ENCODE peak calls at places on chromosome 16, in five cellular contexts. U is left ventricle myocardium inferior, Y is uterus, F is GM23338, K is ovary. G is an unnamed sample. For H3K4me1, the result is how much of the 10 kb centered on the place peaks cover.

GRCh38 chr16:89822188-89823086 is 5.8 kb upstream of the SPIRE2 start:
- DNase-seq in Y (no peak), K (no peak), F (no peak), U (no peak), G (no peak)

GRCh38 chr16:68065716-68066305 is 19.4 kb upstream of the NFATC3 start:
- DNase-seq in K (no peak), Y (no peak), F (no peak), U (no peak), G (no peak)

GRCh38 chr16:24358117-24358516 is 102.0 kb downstream of the CACNG3 start:
- DNase-seq in K (no peak), F (no peak), Y (no peak), U (no peak), G (no peak)

GRCh38 chr16:72569677-72570076 is 397.7 kb upstream of the PMFBP1 start:
- DNase-seq in F (peak), K (no peak), U (no peak), Y (no peak), G (no peak)

GRCh38 chr16:83145297-83145696 is 518.5 kb downstream of the CDH13 start:
- DNase-seq in Y (no peak), K (no peak), F (no peak), U (no peak), G (no peak)

GRCh38 chr16:48029768-48030167 is 126.0 kb downstream of the ABCC12 start:
- DNase-seq in U (no peak), Y (no peak), F (no peak), K (no peak), G (no peak)

GRCh38 chr16:59591480-59591879 is 857.4 kb upstream of the GOT2 start:
- DNase-seq in F (no peak), Y (no peak), U (no peak), K (no peak), G (no peak)

GRCh38 chr16:6573577-6573976 is 759.1 kb upstream of the RBFOX1 start:
- DNase-seq in F (peak), K (no peak), U (peak), Y (no peak), G (no peak)

GRCh38 chr16:20916289-20916688 is 15.7 kb downstream of the LYRM1 start:
- DNase-seq in U (no peak), K (no peak), Y (no peak), F (no peak), G (no peak)

GRCh38 chr16:46690281-46691178 is 1.1 kb downstream of the ORC6 start:
- DNase-seq in U (no peak), K (no peak), F (no peak), Y (no peak), G (no peak)

GRCh38 chr16:28063611-28064061 is at the start of gene GSG1L:
- DNase-seq in Y (no peak), K (no peak), U (no peak), F (no peak), G (no peak)

GRCh38 chr16:5314377-5314776 is 216.8 kb upstream of the EEF2KMT start:
- DNase-seq in U (no peak), K (no peak), F (no peak), Y (no peak), G (no peak)

GRCh38 chr16:68448360-68448970 is at the start of gene SMPD3:
- DNase-seq in F (peak), K (peak), U (peak), Y (peak), G (peak)

GRCh38 chr16:48531011-48531962 is 78.7 kb downstream of the N4BP1 start:
- DNase-seq in Y (peak), K (no peak), F (no peak), U (peak), G (no peak)

GRCh38 chr16:14041164-14041563 is 30.0 kb upstream of the MRTFB start:
- DNase-seq in F (no peak), Y (no peak), K (no peak), U (no peak), G (no peak)

GRCh38 chr16:21159281-21159951 is 942 bp downstream of the LDAF1 start:
- DNase-seq in F (peak), U (peak), K (peak), Y (peak), G (no peak)

GRCh38 chr16:58678716-58679115 is 5.9 kb downstream of the SLC38A7 start:
- DNase-seq in F (no peak), Y (no peak), U (peak), K (no peak), G (no peak)

GRCh38 chr16:53504665-53505064 is 1.7 kb upstream of the AKTIP start:
- DNase-seq in Y (no peak), F (no peak), U (no peak), K (peak), G (no peak)

GRCh38 chr16:12829096-12829888 is 25.6 kb upstream of the CPPED1 start:
- DNase-seq in K (no peak), U (no peak), F (no peak), Y (no peak), G (no peak)

GRCh38 chr16:68786685-68787418 is 49.8 kb downstream of the CDH1 start:
- DNase-seq in F (no peak), Y (peak), K (peak), U (no peak), G (no peak)

GRCh38 chr16:70737377-70738082 is 51.7 kb upstream of the MTSS2 start:
- DNase-seq in U (peak), Y (peak), K (peak), F (no peak), G (no peak)

GRCh38 chr16:29757950-29758466 is 12.2 kb upstream of the C16orf54 start:
- DNase-seq in Y (no peak), K (peak), U (no peak), F (no peak), G (no peak)

GRCh38 chr16:25501530-25502255 is 190.1 kb upstream of the HS3ST4 start:
- DNase-seq in F (peak), U (no peak), K (no peak), Y (no peak), G (no peak)

GRCh38 chr16:84462296-84463210 is 41.9 kb downstream of the MEAK7 start:
- DNase-seq in K (no peak), F (no peak), U (no peak), Y (peak), G (no peak)

GRCh38 chr16:81324808-81325207 is 10.0 kb downstream of the GAN start:
- DNase-seq in Y (no peak), K (no peak), U (no peak), F (no peak), G (no peak)

GRCh38 chr16:30805370-30806169 is 18.6 kb upstream of the ZNF629 start:
- DNase-seq in U (peak), F (peak), Y (peak), K (peak), G (no peak)

DNA sequence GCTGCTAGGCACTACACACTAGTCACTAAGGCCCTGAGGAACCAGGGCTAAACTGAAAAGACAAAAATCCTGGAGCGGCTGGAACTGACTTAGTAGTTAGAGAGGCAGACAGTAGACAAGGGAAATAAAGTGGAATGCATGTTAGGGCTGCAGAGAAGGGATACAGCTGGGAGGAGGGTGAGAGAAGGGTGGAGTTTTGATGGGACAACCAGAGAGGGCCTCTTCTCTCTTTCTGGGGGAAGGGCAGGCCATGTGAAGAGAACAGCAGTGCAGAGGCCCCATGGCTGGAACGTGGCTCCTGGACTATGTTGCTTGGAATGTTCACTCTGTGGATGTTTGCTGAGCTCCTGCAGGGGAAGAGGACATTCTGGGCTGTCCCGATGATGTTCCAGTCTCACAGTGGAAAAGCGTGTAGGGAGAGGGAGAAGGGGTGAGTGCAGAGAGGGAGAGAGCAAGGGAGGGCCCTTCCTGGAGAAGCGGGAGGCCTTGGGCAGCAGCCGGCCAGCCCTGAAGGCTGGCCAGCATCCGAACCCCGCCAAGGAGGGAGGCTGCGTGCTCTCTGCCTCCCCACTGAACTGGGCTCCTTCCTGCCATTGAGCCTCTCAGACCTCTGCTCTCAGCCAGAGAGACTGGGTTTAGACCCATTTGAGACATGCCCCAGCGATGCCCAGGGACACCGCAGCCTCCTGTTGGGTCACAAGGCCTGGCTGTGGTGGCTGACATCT is 33.1 kb upstream of the GSE1 start:
- DNase-seq in Y (no peak), F (no peak), U (no peak), K (no peak), G (no peak)
- H3K4me1 ChIP-seq in Y (under half), F (half or more), U (under half), K (under half), G (half or more)

DNA sequence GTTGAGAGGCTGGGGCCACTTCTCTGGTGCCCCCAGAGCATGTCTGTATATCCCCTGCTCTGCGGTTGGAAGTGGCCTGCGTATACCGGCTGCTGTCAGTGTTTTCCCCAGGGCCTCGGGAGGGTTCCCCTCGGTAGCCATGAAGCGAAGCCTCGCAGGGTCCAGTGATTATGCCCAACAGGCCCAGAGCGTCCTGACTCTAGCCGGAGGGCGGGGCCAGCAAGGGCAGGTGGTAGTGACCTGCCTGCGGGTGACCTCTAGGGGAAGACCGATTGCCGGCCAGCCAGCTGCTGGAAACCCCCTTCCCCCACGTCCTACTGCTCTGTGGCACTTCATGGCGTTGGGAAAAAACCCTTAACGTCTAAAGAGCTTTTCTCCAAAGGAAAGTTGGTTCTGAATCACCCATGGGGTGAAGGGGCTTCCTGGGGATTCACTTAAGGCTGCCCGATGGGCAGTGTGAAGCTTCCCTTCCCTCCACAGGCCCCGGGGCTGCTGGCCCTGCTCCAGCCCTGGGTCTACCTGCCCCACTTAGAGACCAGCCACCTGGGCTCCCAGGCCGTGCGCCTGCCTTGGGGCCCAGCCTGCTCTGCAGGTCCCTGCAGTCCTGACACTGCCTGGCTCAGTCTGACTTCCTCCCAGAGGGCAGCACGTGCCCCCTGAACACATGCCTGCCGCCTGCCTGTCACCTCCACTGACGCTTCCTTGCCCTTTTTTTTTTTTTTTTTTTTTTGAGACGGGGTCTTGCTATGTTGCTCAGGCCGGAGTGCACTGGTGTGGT is 72.8 kb downstream of the SOCS1 start:
- DNase-seq in U (no peak), F (peak), K (no peak), Y (no peak), G (no peak)
- H3K4me1 ChIP-seq in U (under half), F (under half), K (under half), Y (under half), G (under half)

DNA sequence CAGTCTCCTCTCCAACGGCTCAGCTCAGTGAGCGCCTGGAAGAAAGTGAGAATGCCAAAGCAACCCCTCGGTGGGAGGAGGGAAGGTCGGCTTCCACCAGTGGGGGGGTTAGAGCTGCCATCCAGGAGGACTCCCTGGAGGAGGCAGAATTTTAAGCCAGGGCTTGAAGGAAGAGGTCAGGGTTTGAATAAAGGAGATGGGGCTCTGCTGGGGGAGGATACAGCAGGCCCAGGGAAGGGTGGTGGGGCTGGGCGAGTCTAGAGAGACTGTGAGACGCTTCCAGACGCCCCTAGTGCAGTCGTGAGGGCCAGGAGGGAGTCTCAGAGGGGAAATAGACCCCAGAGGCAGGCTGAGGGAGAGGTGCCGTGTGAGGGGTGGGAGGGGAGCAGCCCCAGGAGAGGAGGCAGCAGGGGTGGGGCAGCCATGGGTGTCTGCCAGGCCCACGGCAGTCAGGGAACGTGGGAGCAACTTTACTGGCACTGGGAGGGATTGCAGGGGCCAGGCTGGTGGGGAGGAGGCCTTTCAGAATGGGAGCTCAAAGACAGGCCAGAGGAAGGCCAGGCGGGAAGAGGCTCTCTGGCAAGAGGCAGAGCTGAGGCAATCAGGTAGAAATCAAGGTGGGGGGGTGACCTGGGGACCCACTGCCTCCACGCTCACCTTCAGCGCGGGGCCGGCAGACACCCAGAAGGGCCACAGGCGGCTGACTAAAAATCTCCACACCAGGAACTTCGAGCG is 12.1 kb upstream of the GSE1 start:
- DNase-seq in U (no peak), K (no peak), F (no peak), Y (peak), G (no peak)
- H3K4me1 ChIP-seq in U (under half), K (under half), F (half or more), Y (under half), G (half or more)

GRCh38 chr16:3946604-3947180 is 66.2 kb upstream of the CREBBP start:
- DNase-seq in Y (no peak), F (no peak), K (no peak), U (no peak), G (no peak)
- H3K4me1 ChIP-seq in Y (under half), F (under half), K (under half), U (under half), G (under half)

G was measured in Panc1.